ENCODE peak calls at places on chromosome 16, in five cellular contexts. One of them, this sample, is unnamed.

GRCh38 chr16:70561623-70562022 is 38.0 kb downstream of the SF3B3 start:
- DNase-seq in left lung: no peak
- DNase-seq in body of pancreas: peak
- DNase-seq in heart right ventricle: no peak
- DNase-seq in stomach: no peak
- DNase-seq in this sample: no peak

GRCh38 chr16:75106351-75107274 is 10.0 kb downstream of the LDHD start:
- DNase-seq in body of pancreas: no peak
- DNase-seq in stomach: no peak
- DNase-seq in left lung: peak
- DNase-seq in heart right ventricle: no peak
- DNase-seq in this sample: no peak

GRCh38 chr16:21033707-21034106 is 116.9 kb downstream of the DNAH3 start:
- DNase-seq in body of pancreas: peak
- DNase-seq in stomach: no peak
- DNase-seq in heart right ventricle: peak
- DNase-seq in left lung: no peak
- DNase-seq in this sample: no peak

GRCh38 chr16:59440-60059 is 5.9 kb downstream of the SNRNP25 start:
- DNase-seq in body of pancreas: no peak
- DNase-seq in heart right ventricle: no peak
- DNase-seq in stomach: no peak
- DNase-seq in left lung: peak
- DNase-seq in this sample: no peak

GRCh38 chr16:51818342-51818944 is 667.4 kb upstream of the SALL1 start:
- DNase-seq in left lung: no peak
- DNase-seq in body of pancreas: peak
- DNase-seq in stomach: peak
- DNase-seq in heart right ventricle: peak
- DNase-seq in this sample: no peak

GRCh38 chr16:20181386-20181785 is 107.7 kb upstream of the GPR139 start:
- DNase-seq in left lung: no peak
- DNase-seq in body of pancreas: no peak
- DNase-seq in heart right ventricle: no peak
- DNase-seq in stomach: no peak
- DNase-seq in this sample: no peak

GRCh38 chr16:87826798-87827587 is 42.3 kb downstream of the SLC7A5 start:
- DNase-seq in stomach: no peak
- DNase-seq in left lung: peak
- DNase-seq in body of pancreas: no peak
- DNase-seq in heart right ventricle: no peak
- DNase-seq in this sample: no peak

GRCh38 chr16:69123894-69124293 is 8.5 kb downstream of the CHTF8 start:
- DNase-seq in stomach: peak
- DNase-seq in body of pancreas: peak
- DNase-seq in left lung: no peak
- DNase-seq in heart right ventricle: peak
- DNase-seq in this sample: no peak

GRCh38 chr16:85982563-85982939 is 83.6 kb downstream of the IRF8 start:
- DNase-seq in body of pancreas: peak
- DNase-seq in left lung: peak
- DNase-seq in heart right ventricle: no peak
- DNase-seq in stomach: no peak
- DNase-seq in this sample: no peak

GRCh38 chr16:67116388-67117311 is 6.9 kb downstream of the PHAF1 start:
- DNase-seq in stomach: no peak
- DNase-seq in body of pancreas: no peak
- DNase-seq in heart right ventricle: no peak
- DNase-seq in left lung: no peak
- DNase-seq in this sample: no peak
- H3K27ac ChIP-seq in stomach: no peak
- H3K27ac ChIP-seq in body of pancreas: no peak
- H3K27ac ChIP-seq in heart right ventricle: no peak
- H3K27ac ChIP-seq in left lung: no peak
- H3K27ac ChIP-seq in this sample: no peak

DNA sequence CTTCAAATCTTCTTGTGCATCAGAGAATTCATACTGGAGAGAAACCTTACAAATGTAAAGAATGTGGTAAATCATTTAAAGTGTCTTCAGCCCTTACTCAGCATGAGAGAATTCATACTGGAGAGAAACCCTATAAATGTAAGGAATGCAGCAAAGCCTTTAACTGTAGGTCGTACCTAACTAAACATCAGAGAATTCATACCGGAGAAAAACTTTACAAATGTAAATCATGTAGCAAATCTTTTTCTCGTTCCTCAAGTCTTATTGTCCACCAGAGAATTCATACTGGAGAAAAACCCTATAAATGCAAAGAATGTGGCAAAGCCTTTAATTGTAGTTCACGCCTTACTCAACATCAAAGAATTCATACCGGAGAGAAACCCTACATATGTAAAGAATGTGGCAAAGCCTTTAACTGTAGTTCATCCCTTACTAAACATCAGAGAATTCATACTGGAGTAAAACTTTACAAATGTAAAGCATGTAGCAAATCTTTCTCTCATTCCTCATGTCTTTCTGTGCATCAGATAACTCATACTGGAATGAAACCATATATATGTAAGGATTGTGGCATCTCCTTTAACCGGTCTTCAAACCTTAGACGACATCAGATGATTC is 118.5 kb upstream of the ZNF267 start:
- DNase-seq in stomach: no peak
- DNase-seq in left lung: no peak
- DNase-seq in body of pancreas: no peak
- DNase-seq in heart right ventricle: no peak
- DNase-seq in this sample: no peak
- H3K4me3 ChIP-seq in stomach: no peak
- H3K4me3 ChIP-seq in left lung: no peak
- H3K4me3 ChIP-seq in body of pancreas: no peak
- H3K4me3 ChIP-seq in heart right ventricle: no peak
- H3K4me3 ChIP-seq in this sample: no peak

DNA sequence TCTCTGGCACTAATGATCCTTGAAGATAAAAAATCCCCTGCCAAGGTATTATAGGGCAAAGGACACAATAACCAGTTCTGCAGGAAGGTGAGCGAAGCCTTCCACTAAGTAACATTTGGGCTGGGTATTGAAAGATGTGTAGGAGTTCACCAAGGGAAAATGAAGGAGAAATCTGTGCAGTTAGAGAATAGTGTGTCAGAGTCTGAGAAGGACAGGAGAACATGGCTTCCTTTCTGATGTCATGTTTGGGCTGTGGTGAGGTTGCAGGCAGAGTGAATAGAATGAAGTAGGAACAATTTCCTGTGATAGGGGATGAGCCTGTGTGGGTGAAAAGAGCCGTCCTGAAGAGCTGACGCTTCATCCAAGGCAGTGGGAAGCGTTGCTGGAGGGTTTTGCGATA is 24.1 kb upstream of the CIITA start:
- DNase-seq in stomach: no peak
- DNase-seq in heart right ventricle: no peak
- DNase-seq in body of pancreas: no peak
- DNase-seq in left lung: no peak
- DNase-seq in this sample: no peak
- H3K27ac ChIP-seq in stomach: no peak
- H3K27ac ChIP-seq in heart right ventricle: no peak
- H3K27ac ChIP-seq in body of pancreas: no peak
- H3K27ac ChIP-seq in left lung: no peak
- H3K27ac ChIP-seq in this sample: no peak

DNA sequence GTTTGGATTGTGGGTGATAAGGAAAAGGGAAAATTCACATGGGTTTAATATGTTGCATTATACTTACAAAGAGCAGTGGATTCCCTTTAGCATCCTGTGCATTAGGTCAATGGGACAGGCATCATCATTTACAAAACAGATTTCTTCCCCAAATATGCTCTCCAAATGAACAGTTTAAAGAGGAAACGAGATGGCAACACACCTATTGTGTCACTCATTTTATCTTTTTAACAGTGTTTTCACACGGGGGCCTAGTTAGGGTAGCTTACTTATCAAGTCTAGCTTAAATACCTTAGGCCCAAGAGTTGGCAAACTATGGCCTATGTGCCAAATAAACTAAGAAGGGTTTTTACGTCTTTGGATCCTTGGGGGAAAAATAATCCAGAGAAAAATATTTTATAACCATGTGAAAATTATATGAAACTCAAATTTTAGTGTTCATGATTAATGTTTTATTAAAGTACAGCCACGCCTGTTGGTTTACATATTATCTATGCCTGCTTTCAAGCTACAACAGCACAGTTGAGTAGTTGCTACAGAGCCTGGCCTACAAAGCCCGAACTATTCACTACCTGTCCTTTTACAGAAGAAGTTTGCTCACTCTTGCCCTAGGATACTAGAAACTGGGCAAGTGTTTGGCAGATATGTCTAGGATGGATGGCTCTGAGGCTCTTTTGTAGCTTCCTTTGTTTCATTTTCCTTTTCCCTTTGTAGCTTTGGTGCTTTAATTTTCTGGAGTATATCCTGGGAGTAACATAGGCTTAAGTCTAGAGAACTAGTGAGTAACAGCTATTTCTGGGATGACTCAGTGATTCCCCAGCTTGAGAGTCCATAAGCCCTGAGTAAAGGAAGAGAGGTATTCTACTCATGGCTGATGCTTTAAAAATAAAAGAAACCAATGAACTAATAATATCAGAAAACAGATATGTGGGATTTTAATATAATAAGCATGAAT is 12.4 kb downstream of the NUP93 start:
- DNase-seq in body of pancreas: no peak
- DNase-seq in stomach: no peak
- DNase-seq in heart right ventricle: no peak
- DNase-seq in left lung: no peak
- DNase-seq in this sample: no peak
- H3K4me3 ChIP-seq in body of pancreas: no peak
- H3K4me3 ChIP-seq in stomach: no peak
- H3K4me3 ChIP-seq in heart right ventricle: no peak
- H3K4me3 ChIP-seq in left lung: no peak
- H3K4me3 ChIP-seq in this sample: no peak

GRCh38 chr16:56547120-56547948 is 17.5 kb upstream of the MT4 start:
- DNase-seq in stomach: no peak
- DNase-seq in heart right ventricle: no peak
- DNase-seq in left lung: no peak
- DNase-seq in body of pancreas: no peak
- DNase-seq in this sample: no peak
- H3K27ac ChIP-seq in stomach: no peak
- H3K27ac ChIP-seq in heart right ventricle: no peak
- H3K27ac ChIP-seq in left lung: no peak
- H3K27ac ChIP-seq in body of pancreas: no peak
- H3K27ac ChIP-seq in this sample: no peak

DNA sequence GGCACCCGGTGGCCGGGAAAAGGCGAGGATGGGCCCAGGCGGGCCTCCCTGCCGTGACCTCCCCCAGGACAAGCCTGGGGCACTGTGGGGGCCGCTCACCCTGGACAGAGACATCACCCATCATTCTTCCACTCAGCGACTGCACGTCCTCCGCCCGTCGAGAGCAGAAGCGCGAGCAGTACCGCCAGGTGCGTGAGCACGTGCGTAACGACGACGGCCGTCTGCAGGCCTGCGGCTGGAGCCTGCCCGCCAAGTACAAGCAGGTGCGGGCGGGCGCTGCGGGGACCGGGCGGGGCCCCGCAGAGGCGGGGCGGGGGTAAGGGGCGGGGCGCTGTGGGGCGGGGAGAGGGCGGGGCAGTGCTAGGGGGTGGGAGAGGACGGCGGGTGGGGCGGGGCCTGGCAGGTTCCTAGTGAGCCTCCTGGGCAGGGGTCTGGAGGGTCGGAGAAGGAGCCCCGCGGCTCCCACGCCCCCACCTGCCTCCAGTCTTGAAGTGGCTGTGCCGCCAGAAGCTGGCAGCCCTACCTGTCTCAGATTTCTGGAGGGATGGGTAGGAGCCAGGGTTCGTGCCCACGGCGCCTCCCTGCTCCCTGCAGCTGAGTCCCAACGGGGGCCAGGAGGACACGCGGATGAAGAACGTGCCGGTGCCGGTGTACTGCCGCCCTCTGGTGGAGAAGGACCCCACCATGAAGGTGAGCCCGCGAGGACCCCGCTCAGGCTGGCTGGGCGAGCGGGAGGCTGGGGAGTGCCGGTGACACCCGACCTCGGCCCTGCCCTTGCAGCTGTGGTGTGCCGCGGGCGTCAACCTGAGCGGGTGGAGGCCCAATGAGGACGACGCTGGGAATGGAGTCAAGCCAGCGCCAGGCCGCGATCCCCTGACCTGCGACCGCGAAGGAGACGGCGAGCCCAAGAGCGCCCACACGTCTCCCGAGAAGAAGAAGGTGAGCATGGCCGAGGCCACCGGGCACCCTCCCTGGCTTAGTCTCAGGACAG is 7.5 kb downstream of the NME3 start:
- DNase-seq in body of pancreas: no peak
- DNase-seq in heart right ventricle: no peak
- DNase-seq in stomach: no peak
- DNase-seq in left lung: no peak
- DNase-seq in this sample: no peak
- H3K4me3 ChIP-seq in body of pancreas: no peak
- H3K4me3 ChIP-seq in heart right ventricle: no peak
- H3K4me3 ChIP-seq in stomach: no peak
- H3K4me3 ChIP-seq in left lung: no peak
- H3K4me3 ChIP-seq in this sample: no peak

DNA sequence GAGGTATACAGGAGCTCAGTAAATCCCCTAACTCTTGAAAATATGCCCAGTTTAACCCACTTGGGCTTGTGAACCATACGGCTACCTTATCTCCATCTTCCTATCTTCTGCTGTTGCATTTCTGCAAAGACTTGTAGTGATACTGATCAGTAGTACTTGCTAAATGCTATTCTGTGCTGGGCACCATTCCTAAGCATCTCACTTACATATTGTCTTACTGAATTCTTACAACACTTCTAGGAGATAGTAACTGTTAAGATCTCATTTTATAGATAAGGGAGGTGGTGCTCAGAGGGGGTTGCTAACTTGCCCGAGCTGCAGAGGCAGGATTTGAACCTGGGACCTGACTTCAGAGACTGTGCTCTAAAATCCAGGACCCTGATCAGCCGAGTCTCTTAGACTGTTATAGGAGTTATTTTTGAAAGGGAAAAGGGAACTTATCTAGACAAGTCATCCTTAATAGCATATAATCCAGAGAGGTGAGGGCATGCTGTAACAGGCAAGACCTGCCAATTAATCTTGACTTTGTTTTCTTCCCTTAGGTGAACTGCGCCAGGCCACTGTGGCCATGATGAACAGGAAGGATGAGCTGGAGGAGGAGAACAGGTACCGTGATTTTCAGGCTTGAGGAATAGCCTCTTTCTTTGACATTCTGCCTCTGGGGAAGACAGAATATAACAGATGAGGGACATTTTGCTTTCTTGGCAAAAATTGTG is 149.7 kb downstream of the SNX29 start:
- DNase-seq in body of pancreas: no peak
- DNase-seq in left lung: no peak
- DNase-seq in stomach: no peak
- DNase-seq in heart right ventricle: no peak
- DNase-seq in this sample: no peak
- H3K27ac ChIP-seq in body of pancreas: no peak
- H3K27ac ChIP-seq in left lung: no peak
- H3K27ac ChIP-seq in stomach: no peak
- H3K27ac ChIP-seq in heart right ventricle: no peak
- H3K27ac ChIP-seq in this sample: no peak

GRCh38 chr16:72093448-72094265 is at the start of the genes DHX38 and TXNL4B:
- DNase-seq in body of pancreas: peak
- DNase-seq in heart right ventricle: peak
- DNase-seq in stomach: peak
- DNase-seq in left lung: peak
- DNase-seq in this sample: peak
- H3K4me3 ChIP-seq in body of pancreas: peak
- H3K4me3 ChIP-seq in heart right ventricle: peak
- H3K4me3 ChIP-seq in stomach: peak
- H3K4me3 ChIP-seq in left lung: peak
- H3K4me3 ChIP-seq in this sample: peak

GRCh38 chr16:7615565-7615964 is 282.9 kb downstream of the RBFOX1 start:
- DNase-seq in left lung: no peak
- DNase-seq in body of pancreas: no peak
- DNase-seq in stomach: no peak
- DNase-seq in heart right ventricle: no peak
- DNase-seq in this sample: no peak
- H3K27ac ChIP-seq in left lung: no peak
- H3K27ac ChIP-seq in body of pancreas: no peak
- H3K27ac ChIP-seq in stomach: no peak
- H3K27ac ChIP-seq in heart right ventricle: no peak
- H3K27ac ChIP-seq in this sample: no peak

GRCh38 chr16:2194852-2195315 is 1.5 kb downstream of the CASKIN1 start:
- DNase-seq in stomach: peak
- DNase-seq in left lung: no peak
- DNase-seq in body of pancreas: peak
- DNase-seq in heart right ventricle: no peak
- DNase-seq in this sample: no peak
- H3K4me3 ChIP-seq in stomach: no peak
- H3K4me3 ChIP-seq in left lung: no peak
- H3K4me3 ChIP-seq in body of pancreas: no peak
- H3K4me3 ChIP-seq in heart right ventricle: no peak
- H3K4me3 ChIP-seq in this sample: no peak

This sample was measured in thoracic aorta.